ENCODE peak calls at places on chromosomes 2 and 18, in five cellular contexts. S, Q, J, U and I are unnamed samples. For H3K4me1, the result is how much of the 10 kb centered on the place peaks cover.

GRCh38 chr2:64222942-64223511 is 78.8 kb upstream of the PELI1 start:
- DNase-seq in S (no peak), Q (no peak), J (no peak), U (no peak), I (no peak)

GRCh38 chr18:23881778-23882177 is 132.8 kb upstream of the TTC39C start:
- DNase-seq in S (peak), Q (no peak), J (no peak), U (no peak), I (no peak)

GRCh38 chr18:10440874-10441273 is 13.6 kb upstream of the APCDD1 start:
- DNase-seq in S (no peak), Q (no peak), J (no peak), U (no peak), I (no peak)

GRCh38 chr18:317618-318017 is 49.8 kb upstream of the THOC1 start:
- DNase-seq in S (no peak), Q (no peak), J (no peak), U (no peak), I (no peak)

GRCh38 chr2:101985101-101985792 is 6.5 kb upstream of the IL1R2 start:
- DNase-seq in S (no peak), Q (no peak), J (no peak), U (no peak), I (no peak)

GRCh38 chr18:42414756-42415454 is 459.9 kb downstream of the PIK3C3 start:
- DNase-seq in S (no peak), Q (peak), J (no peak), U (no peak), I (no peak)

GRCh38 chr2:100114011-100114433 is 28.4 kb downstream of the AFF3 start:
- DNase-seq in S (no peak), Q (no peak), J (no peak), U (no peak), I (no peak)

GRCh38 chr2:53752385-53752784 is 15.2 kb upstream of the CHAC2 start:
- DNase-seq in S (no peak), Q (no peak), J (no peak), U (no peak), I (no peak)

GRCh38 chr18:43031169-43031568 is 84.3 kb downstream of the RIT2 start:
- DNase-seq in S (no peak), Q (peak), J (no peak), U (no peak), I (no peak)

GRCh38 chr2:129277611-129278010 is 701.9 kb upstream of the RAB6C start:
- DNase-seq in S (no peak), Q (no peak), J (no peak), U (no peak), I (no peak)

GRCh38 chr2:239745790-239746308 is 279.3 kb downstream of the NDUFA10 start:
- DNase-seq in S (no peak), Q (no peak), J (no peak), U (no peak), I (peak)

GRCh38 chr2:191350826-191351225 is 105.6 kb downstream of the MYO1B start:
- DNase-seq in S (no peak), Q (peak), J (no peak), U (no peak), I (no peak)

GRCh38 chr2:15965564-15966019 is 25.2 kb downstream of the MYCN start:
- DNase-seq in S (no peak), Q (no peak), J (no peak), U (no peak), I (no peak)

GRCh38 chr2:204453730-204454167 is 91.5 kb upstream of the PARD3B start:
- DNase-seq in S (peak), Q (peak), J (peak), U (peak), I (peak)

GRCh38 chr2:216315817-216316603 is 56.3 kb downstream of the MARCHF4 start:
- DNase-seq in S (no peak), Q (peak), J (no peak), U (peak), I (no peak)

GRCh38 chr2:236631361-236632291 is 62.0 kb downstream of the ACKR3 start:
- DNase-seq in S (no peak), Q (no peak), J (peak), U (no peak), I (peak)

GRCh38 chr18:43847164-43848091 is 570.1 kb upstream of the SYT4 start:
- DNase-seq in S (no peak), Q (peak), J (no peak), U (no peak), I (no peak)

GRCh38 chr2:66113116-66113515 is 321.8 kb upstream of the MEIS1 start:
- DNase-seq in S (no peak), Q (no peak), J (no peak), U (no peak), I (no peak)

GRCh38 chr2:100819365-100820345 is at the start of gene NPAS2:
- DNase-seq in S (peak), Q (peak), J (peak), U (peak), I (peak)

GRCh38 chr18:48409591-48410094 is 460 bp upstream of the ZBTB7C start:
- DNase-seq in S (peak), Q (peak), J (peak), U (peak), I (peak)

DNA sequence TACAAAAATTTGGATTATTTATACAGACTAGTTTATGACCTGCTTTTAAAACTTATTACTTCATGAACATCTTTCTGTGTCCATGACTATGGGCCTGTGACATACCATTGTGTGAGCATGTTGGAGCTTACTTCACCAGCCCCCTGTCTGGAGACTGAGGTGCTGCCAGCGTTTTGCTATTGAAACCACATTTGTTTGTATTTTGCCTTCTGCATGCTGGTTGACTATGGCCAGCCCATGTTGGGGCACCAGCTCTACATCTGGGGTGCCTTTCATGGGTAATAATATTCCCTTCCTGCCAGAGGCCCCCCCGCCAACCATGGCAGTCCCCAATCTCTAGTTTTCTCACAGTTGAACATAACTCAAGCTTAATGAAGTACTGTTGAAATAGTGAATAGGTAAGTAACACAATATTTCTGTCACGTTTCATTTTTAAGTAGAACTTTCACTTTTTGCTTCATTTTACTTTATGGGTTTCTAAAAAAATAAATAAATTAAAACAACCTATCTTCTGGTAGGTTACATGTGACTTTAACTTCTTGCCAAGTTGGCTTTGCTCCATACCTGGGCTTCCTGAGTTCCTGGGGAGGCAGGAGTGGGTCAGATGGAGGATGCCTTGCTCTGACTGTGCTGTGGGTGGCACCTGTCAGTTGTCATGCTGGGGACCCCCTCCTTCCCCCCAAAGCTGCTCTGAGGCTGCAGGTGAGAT is 63.9 kb downstream of the DGKD start:
- DNase-seq in S (no peak), Q (no peak), J (no peak), U (no peak), I (no peak)
- H3K4me1 ChIP-seq in S (under half), Q (under half), J (half or more), U (under half), I (under half)

GRCh38 chr2:217929757-217930707 is 72.8 kb downstream of the TNS1 start:
- DNase-seq in S (no peak), Q (peak), J (peak), U (no peak), I (peak)
- H3K4me1 ChIP-seq in S (half or more), Q (half or more), J (half or more), U (under half), I (half or more)

DNA sequence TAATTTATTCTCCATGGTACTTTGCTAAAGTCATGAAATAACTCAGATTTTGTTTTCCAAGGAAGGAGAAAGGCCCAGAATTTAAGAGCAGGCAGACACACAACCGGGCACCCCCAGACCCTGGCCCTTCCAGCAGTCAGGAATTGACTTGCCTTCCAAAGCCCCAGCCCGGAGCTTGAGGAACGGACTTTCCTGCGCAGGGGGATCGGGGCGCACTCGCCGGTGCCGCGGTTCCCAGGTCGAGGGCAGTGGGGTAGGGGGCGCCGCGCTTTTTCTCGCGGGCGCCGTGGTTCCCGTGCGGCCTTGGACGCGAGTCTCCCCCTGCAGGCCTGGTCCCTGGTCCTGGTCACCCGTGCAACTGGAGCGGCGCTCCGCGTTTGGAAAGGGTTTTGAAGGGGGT is 1.2 kb downstream of the ZNF236 start:
- DNase-seq in S (peak), Q (peak), J (no peak), U (peak), I (peak)
- H3K4me1 ChIP-seq in S (under half), Q (under half), J (under half), U (under half), I (under half)

GRCh38 chr2:23618265-23618664 is 233.3 kb downstream of the KLHL29 start:
- DNase-seq in S (no peak), Q (no peak), J (no peak), U (no peak), I (no peak)
- H3K4me1 ChIP-seq in S (under half), Q (under half), J (under half), U (under half), I (under half)